ENCODE peak calls at places on chromosome 17, in six cellular contexts. W is brain microvascular endothelial cell; Q is HCT116; L is CD8-positive, alpha-beta T cell; A is stomach; P is upper lobe of right lung. F is an unnamed sample.

GRCh38 chr17:2239882-2240430 is 63.6 kb downstream of the SMG6 start:
- DNase-seq in W (peak; percentile 93), Q (no peak), L (no peak), A (peak; percentile 33), P (no peak), F (peak; percentile 50)

GRCh38 chr17:38456031-38456815 is 28.0 kb downstream of the ARHGAP23 start:
- DNase-seq in W (no peak), Q (no peak), L (no peak), A (no peak), P (no peak), F (no peak)

GRCh38 chr17:6713130-6713917 is at the start of gene SLC13A5:
- DNase-seq in W (no peak), Q (no peak), L (no peak), A (no peak), P (no peak), F (peak; percentile 21)

GRCh38 chr17:49707246-49707607 is 537 bp downstream of the SLC35B1 start:
- DNase-seq in W (no peak), Q (no peak), L (no peak), A (no peak), P (no peak), F (no peak)

GRCh38 chr17:15398291-15398690 is 56.9 kb upstream of the TEKT3 start:
- DNase-seq in W (no peak), Q (peak; percentile 18), L (no peak), A (no peak), P (no peak), F (no peak)

GRCh38 chr17:80146121-80147034 is 550 bp downstream of the EIF4A3 start:
- DNase-seq in W (no peak), Q (no peak), L (peak; percentile 6), A (no peak), P (no peak), F (no peak)

GRCh38 chr17:31492880-31493655 is 101.6 kb downstream of the RAB11FIP4 start:
- DNase-seq in W (no peak), Q (no peak), L (peak; percentile 34), A (peak; percentile 43), P (peak; percentile 83), F (no peak)

GRCh38 chr17:28471531-28472342 is 1.7 kb upstream of the SLC13A2 start:
- DNase-seq in W (no peak), Q (no peak), L (no peak), A (no peak), P (no peak), F (no peak)

GRCh38 chr17:8887834-8888703 is 20.6 kb upstream of the PIK3R6 start:
- DNase-seq in W (peak; percentile 51), Q (no peak), L (no peak), A (no peak), P (no peak), F (no peak)

GRCh38 chr17:6233339-6233738 is 163.2 kb downstream of the WSCD1 start:
- DNase-seq in W (no peak), Q (no peak), L (no peak), A (no peak), P (no peak), F (no peak)

GRCh38 chr17:75036643-75037268 is 10.0 kb downstream of the ATP5PD start:
- DNase-seq in W (no peak), Q (peak; percentile 89), L (peak; percentile 77), A (peak; percentile 85), P (peak; percentile 76), F (no peak)

GRCh38 chr17:13727441-13728171 is 125.9 kb upstream of the HS3ST3A1 start:
- DNase-seq in W (peak; percentile 10), Q (no peak), L (no peak), A (no peak), P (no peak), F (no peak)

GRCh38 chr17:3603119-3603869 is 5.9 kb downstream of the TRPV1 start:
- DNase-seq in W (peak; percentile 38), Q (no peak), L (no peak), A (no peak), P (no peak), F (no peak)

GRCh38 chr17:11986179-11986938 is 10.9 kb downstream of the ZNF18 start:
- DNase-seq in W (no peak), Q (no peak), L (no peak), A (no peak), P (no peak), F (no peak)

GRCh38 chr17:56752263-56752662 is 81.5 kb downstream of the C17orf67 start:
- DNase-seq in W (no peak), Q (no peak), L (no peak), A (no peak), P (no peak), F (no peak)

GRCh38 chr17:28575126-28575795 is 1.4 kb downstream of the ALDOC start:
- DNase-seq in W (no peak), Q (no peak), L (no peak), A (no peak), P (no peak), F (no peak)

GRCh38 chr17:82795615-82796014 is 43.8 kb downstream of the TBCD start:
- DNase-seq in W (no peak), Q (no peak), L (no peak), A (no peak), P (peak; percentile 87), F (no peak)

GRCh38 chr17:8468109-8468508 is 32.4 kb downstream of the NDEL1 start:
- DNase-seq in W (no peak), Q (no peak), L (no peak), A (no peak), P (no peak), F (no peak)

GRCh38 chr17:29590261-29590978 is 972 bp upstream of the GIT1 start:
- DNase-seq in W (no peak), Q (peak; percentile 13), L (no peak), A (no peak), P (peak; percentile 61), F (no peak)

GRCh38 chr17:83178533-83179201 is 99.3 kb downstream of the METRNL start:
- DNase-seq in W (no peak), Q (no peak), L (no peak), A (no peak), P (no peak), F (no peak)

GRCh38 chr17:13030459-13031305 is 12.9 kb upstream of the ELAC2 start:
- DNase-seq in W (peak; percentile 47), Q (no peak), L (peak; percentile 22), A (no peak), P (no peak), F (no peak)

DNA sequence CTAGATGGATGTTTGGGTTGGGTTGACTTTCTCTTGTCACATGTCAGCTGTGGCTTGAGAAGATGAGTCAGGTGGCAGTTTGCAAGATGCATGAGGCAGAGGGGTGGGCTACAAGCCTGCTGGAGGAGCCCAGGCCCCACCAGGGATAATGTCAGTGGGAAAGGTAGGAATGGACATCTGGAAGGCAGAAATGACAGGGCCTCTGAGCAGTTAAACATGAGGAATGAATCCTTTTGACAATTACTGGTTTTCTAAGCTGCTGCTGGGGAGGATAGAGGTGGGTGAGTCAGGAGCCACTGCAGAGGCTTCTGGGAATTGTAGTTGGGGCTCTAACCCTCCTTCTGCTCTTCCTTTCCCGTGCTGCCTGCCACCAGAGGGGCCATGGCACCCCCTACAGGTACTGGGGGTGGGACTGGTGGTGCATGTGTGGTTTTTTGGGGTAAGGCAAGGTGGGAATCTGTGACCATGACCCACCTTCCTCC is 15.7 kb downstream of the SLC52A1 start:
- DNase-seq in W (no peak), Q (no peak), L (peak; percentile 40), A (no peak), P (no peak), F (peak; percentile 31)
- TF ChIP-seq CTCF in W (peak; percentile 37), Q (peak; percentile 12), L (no peak), A (no peak), P (no peak), F (no peak)

GRCh38 chr17:68461589-68461988 is 4.3 kb upstream of the WIPI1 start:
- DNase-seq in W (no peak), Q (no peak), L (no peak), A (peak; percentile 45), P (no peak), F (no peak)

GRCh38 chr17:68460715-68461114 is 3.4 kb upstream of the WIPI1 start:
- DNase-seq in W (no peak), Q (no peak), L (no peak), A (no peak), P (no peak), F (no peak)

GRCh38 chr17:68462381-68463210 is 5.3 kb upstream of the WIPI1 start:
- DNase-seq in W (peak; percentile 57), Q (peak; percentile 92), L (peak; percentile 54), A (peak; percentile 77), P (no peak), F (peak; percentile 32)

GRCh38 chr17:68461122-68461539 is 3.8 kb upstream of the WIPI1 start:
- DNase-seq in W (no peak), Q (no peak), L (no peak), A (no peak), P (no peak), F (no peak)

DNA sequence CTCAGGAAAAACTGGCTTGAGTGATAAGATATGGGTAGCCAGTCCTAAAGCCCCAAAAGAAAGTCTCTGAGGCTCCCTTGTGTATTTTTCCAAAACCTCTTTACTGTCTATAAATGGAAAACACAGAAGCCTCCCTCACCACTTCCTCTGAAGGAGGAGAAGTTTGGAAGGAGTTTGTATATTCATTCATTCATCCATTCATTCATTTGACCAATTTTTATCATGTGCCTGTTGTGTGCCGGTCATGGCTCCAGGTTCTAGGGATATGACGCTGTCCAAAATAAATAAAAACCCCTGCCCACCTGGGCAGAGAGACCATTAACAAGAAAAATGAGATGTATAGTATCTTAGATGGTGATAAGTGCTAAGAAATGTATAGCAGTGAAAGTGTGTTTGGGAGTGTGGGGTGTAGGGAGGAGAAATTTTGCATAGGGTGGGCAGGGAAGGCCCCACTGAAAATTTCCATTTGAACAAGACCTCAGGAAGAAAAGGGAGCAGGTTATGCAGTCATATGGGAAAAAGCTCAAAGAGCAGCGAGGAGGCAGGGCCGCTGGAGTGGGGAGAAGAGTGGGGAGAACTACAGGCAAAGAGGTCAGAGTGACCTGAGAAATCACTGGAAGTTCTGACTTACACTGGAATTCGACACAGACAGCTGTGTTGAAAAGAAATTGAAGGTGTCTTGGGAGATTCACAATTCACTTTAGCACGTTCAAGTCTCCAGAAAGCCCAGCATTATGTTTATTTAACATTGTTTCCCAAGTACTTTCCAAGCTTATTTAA is 6.1 kb upstream of the WIPI1 start:
- DNase-seq in W (no peak), Q (no peak), L (no peak), A (no peak), P (no peak), F (no peak)
- TF ChIP-seq CTCF in W (no peak), Q (no peak), L (peak; percentile 23), A (no peak), P (no peak), F (no peak)

GRCh38 chr17:77281904-77282367 is 141.2 kb downstream of the SEC14L1 start:
- DNase-seq in W (no peak), Q (no peak), L (no peak), A (peak; percentile 65), P (peak; percentile 81), F (no peak)

GRCh38 chr17:77281024-77281903 is 140.5 kb downstream of the SEC14L1 start:
- DNase-seq in W (no peak), Q (no peak), L (peak; percentile 47), A (peak; percentile 74), P (peak; percentile 87), F (peak; percentile 74)

GRCh38 chr17:77280304-77280910 is 139.6 kb downstream of the SEC14L1 start:
- DNase-seq in W (no peak), Q (peak; percentile 68), L (no peak), A (no peak), P (peak; percentile 71), F (no peak)

GRCh38 chr17:77282524-77283515 is 142.1 kb downstream of the SEC14L1 start:
- DNase-seq in W (no peak), Q (no peak), L (no peak), A (peak; percentile 80), P (peak; percentile 73), F (no peak)

GRCh38 chr17:77279448-77280303 is 138.9 kb downstream of the SEC14L1 start:
- DNase-seq in W (no peak), Q (peak; percentile 73), L (no peak), A (peak; percentile 44), P (peak; percentile 93), F (no peak)
- TF ChIP-seq CTCF in W (no peak), Q (no peak), L (no peak), A (no peak), P (no peak), F (no peak)

GRCh38 chr17:36813357-36813756 is 123.9 kb upstream of the LHX1 start:
- DNase-seq in W (no peak), Q (no peak), L (no peak), A (no peak), P (no peak), F (no peak)
- TF ChIP-seq CTCF in W (no peak), Q (no peak), L (no peak), A (no peak), P (no peak), F (no peak)

F was measured in activated B cell treated with CpG ODN at 0.5 μM for 24 hours.